ENCODE peak calls at places on chromosome 11, in ten cellular contexts. One of them, this sample, is unnamed.

GRCh38 chr11:35786918-35787557 is 124.5 kb downstream of the TRIM44 start:
- DNase-seq in colonic mucosa: no peak
- DNase-seq in Calu3: no peak
- DNase-seq in ascending aorta: no peak
- DNase-seq in CD4-positive, alpha-beta T cell: no peak
- DNase-seq in nephron progenitor cell: peak; percentile 27
- DNase-seq in thoracic aorta: no peak
- DNase-seq in mammary epithelial cell: no peak
- DNase-seq in PC-9: no peak
- DNase-seq in endothelial cell: no peak
- DNase-seq in this sample: no peak

GRCh38 chr11:35478411-35479139 is 46.8 kb downstream of the PAMR1 start:
- DNase-seq in colonic mucosa: no peak
- DNase-seq in Calu3: no peak
- DNase-seq in ascending aorta: no peak
- DNase-seq in CD4-positive, alpha-beta T cell: no peak
- DNase-seq in nephron progenitor cell: no peak
- DNase-seq in thoracic aorta: no peak
- DNase-seq in mammary epithelial cell: no peak
- DNase-seq in PC-9: no peak
- DNase-seq in endothelial cell: no peak
- DNase-seq in this sample: no peak

GRCh38 chr11:104925850-104926249 is 27.6 kb upstream of the CASP12 start:
- DNase-seq in colonic mucosa: no peak
- DNase-seq in Calu3: no peak
- DNase-seq in ascending aorta: no peak
- DNase-seq in CD4-positive, alpha-beta T cell: no peak
- DNase-seq in nephron progenitor cell: no peak
- DNase-seq in thoracic aorta: no peak
- DNase-seq in mammary epithelial cell: no peak
- DNase-seq in PC-9: no peak
- DNase-seq in endothelial cell: no peak
- DNase-seq in this sample: no peak

GRCh38 chr11:7668464-7668863 is 4.8 kb downstream of the CYB5R2 start:
- DNase-seq in colonic mucosa: no peak
- DNase-seq in Calu3: no peak
- DNase-seq in ascending aorta: no peak
- DNase-seq in CD4-positive, alpha-beta T cell: no peak
- DNase-seq in nephron progenitor cell: no peak
- DNase-seq in thoracic aorta: no peak
- DNase-seq in mammary epithelial cell: no peak
- DNase-seq in PC-9: no peak
- DNase-seq in endothelial cell: no peak
- DNase-seq in this sample: no peak

GRCh38 chr11:27282141-27282590 is 80.8 kb downstream of the CCDC34 start:
- DNase-seq in colonic mucosa: no peak
- DNase-seq in Calu3: no peak
- DNase-seq in ascending aorta: peak; percentile 71
- DNase-seq in CD4-positive, alpha-beta T cell: no peak
- DNase-seq in nephron progenitor cell: no peak
- DNase-seq in thoracic aorta: peak; percentile 26
- DNase-seq in mammary epithelial cell: no peak
- DNase-seq in PC-9: no peak
- DNase-seq in endothelial cell: no peak
- DNase-seq in this sample: no peak

GRCh38 chr11:17388609-17389204 is at the start of gene KCNJ11:
- DNase-seq in colonic mucosa: peak; percentile 35
- DNase-seq in Calu3: peak; percentile 39
- DNase-seq in ascending aorta: no peak
- DNase-seq in CD4-positive, alpha-beta T cell: no peak
- DNase-seq in nephron progenitor cell: peak; percentile 35
- DNase-seq in thoracic aorta: no peak
- DNase-seq in mammary epithelial cell: no peak
- DNase-seq in PC-9: no peak
- DNase-seq in endothelial cell: no peak
- DNase-seq in this sample: peak; percentile 23

GRCh38 chr11:48170176-48170839 is 46.3 kb upstream of the OR4B1 start:
- DNase-seq in colonic mucosa: no peak
- DNase-seq in Calu3: no peak
- DNase-seq in ascending aorta: no peak
- DNase-seq in CD4-positive, alpha-beta T cell: no peak
- DNase-seq in nephron progenitor cell: no peak
- DNase-seq in thoracic aorta: no peak
- DNase-seq in mammary epithelial cell: no peak
- DNase-seq in PC-9: no peak
- DNase-seq in endothelial cell: no peak
- DNase-seq in this sample: no peak

GRCh38 chr11:111422494-111423249 is 43.6 kb upstream of the POU2AF1 start:
- DNase-seq in colonic mucosa: peak; percentile 71
- DNase-seq in Calu3: peak; percentile 72
- DNase-seq in ascending aorta: peak; percentile 72
- DNase-seq in CD4-positive, alpha-beta T cell: peak; percentile 23
- DNase-seq in nephron progenitor cell: peak; percentile 76
- DNase-seq in thoracic aorta: no peak
- DNase-seq in mammary epithelial cell: no peak
- DNase-seq in PC-9: peak; percentile 57
- DNase-seq in endothelial cell: peak; percentile 78
- DNase-seq in this sample: peak; percentile 76

GRCh38 chr11:132352497-132352896 is 982.1 kb downstream of the NTM start:
- DNase-seq in colonic mucosa: no peak
- DNase-seq in Calu3: no peak
- DNase-seq in ascending aorta: no peak
- DNase-seq in CD4-positive, alpha-beta T cell: no peak
- DNase-seq in nephron progenitor cell: no peak
- DNase-seq in thoracic aorta: no peak
- DNase-seq in mammary epithelial cell: no peak
- DNase-seq in PC-9: no peak
- DNase-seq in endothelial cell: no peak
- DNase-seq in this sample: no peak

GRCh38 chr11:11981364-11981763 is 27.1 kb downstream of the DKK3 start:
- DNase-seq in colonic mucosa: no peak
- DNase-seq in Calu3: no peak
- DNase-seq in ascending aorta: peak; percentile 65
- DNase-seq in CD4-positive, alpha-beta T cell: no peak
- DNase-seq in nephron progenitor cell: no peak
- DNase-seq in thoracic aorta: no peak
- DNase-seq in mammary epithelial cell: no peak
- DNase-seq in PC-9: no peak
- DNase-seq in endothelial cell: no peak
- DNase-seq in this sample: no peak

GRCh38 chr11:43868852-43869567 is 11.6 kb upstream of the ALKBH3 start:
- DNase-seq in colonic mucosa: no peak
- DNase-seq in Calu3: no peak
- DNase-seq in ascending aorta: no peak
- DNase-seq in CD4-positive, alpha-beta T cell: no peak
- DNase-seq in nephron progenitor cell: no peak
- DNase-seq in thoracic aorta: no peak
- DNase-seq in mammary epithelial cell: peak; percentile 88
- DNase-seq in PC-9: no peak
- DNase-seq in endothelial cell: no peak
- DNase-seq in this sample: no peak

GRCh38 chr11:126700773-126701554 is 299.6 kb downstream of the KIRREL3 start:
- DNase-seq in colonic mucosa: no peak
- DNase-seq in Calu3: no peak
- DNase-seq in ascending aorta: no peak
- DNase-seq in CD4-positive, alpha-beta T cell: no peak
- DNase-seq in nephron progenitor cell: no peak
- DNase-seq in thoracic aorta: no peak
- DNase-seq in mammary epithelial cell: no peak
- DNase-seq in PC-9: no peak
- DNase-seq in endothelial cell: no peak
- DNase-seq in this sample: no peak

GRCh38 chr11:13941790-13942189 is 20.7 kb upstream of the SPON1 start:
- DNase-seq in colonic mucosa: no peak
- DNase-seq in Calu3: no peak
- DNase-seq in ascending aorta: no peak
- DNase-seq in CD4-positive, alpha-beta T cell: no peak
- DNase-seq in nephron progenitor cell: no peak
- DNase-seq in thoracic aorta: no peak
- DNase-seq in mammary epithelial cell: no peak
- DNase-seq in PC-9: no peak
- DNase-seq in endothelial cell: no peak
- DNase-seq in this sample: no peak

GRCh38 chr11:23789938-23790371 is 706.9 kb upstream of the LUZP2 start:
- DNase-seq in colonic mucosa: peak; percentile 68
- DNase-seq in Calu3: peak; percentile 2
- DNase-seq in ascending aorta: no peak
- DNase-seq in CD4-positive, alpha-beta T cell: no peak
- DNase-seq in nephron progenitor cell: no peak
- DNase-seq in thoracic aorta: no peak
- DNase-seq in mammary epithelial cell: no peak
- DNase-seq in PC-9: no peak
- DNase-seq in endothelial cell: no peak
- DNase-seq in this sample: no peak

GRCh38 chr11:2203440-2204259 is 32.0 kb upstream of the TH start:
- DNase-seq in colonic mucosa: peak; percentile 58
- DNase-seq in Calu3: no peak
- DNase-seq in ascending aorta: peak; percentile 57
- DNase-seq in CD4-positive, alpha-beta T cell: no peak
- DNase-seq in nephron progenitor cell: no peak
- DNase-seq in thoracic aorta: no peak
- DNase-seq in mammary epithelial cell: no peak
- DNase-seq in PC-9: no peak
- DNase-seq in endothelial cell: no peak
- DNase-seq in this sample: no peak

GRCh38 chr11:68889948-68890446 is 13.6 kb downstream of the MRPL21 start:
- DNase-seq in colonic mucosa: peak; percentile 28
- DNase-seq in Calu3: peak; percentile 12
- DNase-seq in ascending aorta: peak; percentile 79
- DNase-seq in CD4-positive, alpha-beta T cell: no peak
- DNase-seq in nephron progenitor cell: peak; percentile 42
- DNase-seq in thoracic aorta: no peak
- DNase-seq in mammary epithelial cell: no peak
- DNase-seq in PC-9: no peak
- DNase-seq in endothelial cell: peak; percentile 64
- DNase-seq in this sample: no peak
- TF ChIP-seq CTCF in colonic mucosa: no peak
- TF ChIP-seq CTCF in Calu3: no peak
- TF ChIP-seq CTCF in ascending aorta: peak; percentile 75
- TF ChIP-seq CTCF in CD4-positive, alpha-beta T cell: no peak
- TF ChIP-seq CTCF in nephron progenitor cell: peak; percentile 41
- TF ChIP-seq CTCF in thoracic aorta: peak; percentile 62
- TF ChIP-seq CTCF in mammary epithelial cell: peak; percentile 6
- TF ChIP-seq CTCF in PC-9: no peak
- TF ChIP-seq CTCF in endothelial cell: peak; percentile 43
- TF ChIP-seq CTCF in this sample: peak; percentile 53

GRCh38 chr11:80188228-80188627 is 747.4 kb upstream of the TENM4 start:
- DNase-seq in colonic mucosa: no peak
- DNase-seq in Calu3: no peak
- DNase-seq in ascending aorta: no peak
- DNase-seq in CD4-positive, alpha-beta T cell: no peak
- DNase-seq in nephron progenitor cell: no peak
- DNase-seq in thoracic aorta: no peak
- DNase-seq in mammary epithelial cell: no peak
- DNase-seq in PC-9: no peak
- DNase-seq in endothelial cell: no peak
- DNase-seq in this sample: no peak
- TF ChIP-seq CTCF in colonic mucosa: no peak
- TF ChIP-seq CTCF in Calu3: no peak
- TF ChIP-seq CTCF in ascending aorta: no peak
- TF ChIP-seq CTCF in CD4-positive, alpha-beta T cell: no peak
- TF ChIP-seq CTCF in nephron progenitor cell: no peak
- TF ChIP-seq CTCF in thoracic aorta: no peak
- TF ChIP-seq CTCF in mammary epithelial cell: no peak
- TF ChIP-seq CTCF in PC-9: no peak
- TF ChIP-seq CTCF in endothelial cell: no peak
- TF ChIP-seq CTCF in this sample: no peak

GRCh38 chr11:33942954-33943353 is 51.1 kb upstream of the LMO2 start:
- DNase-seq in colonic mucosa: peak; percentile 28
- DNase-seq in Calu3: no peak
- DNase-seq in ascending aorta: peak; percentile 84
- DNase-seq in CD4-positive, alpha-beta T cell: no peak
- DNase-seq in nephron progenitor cell: no peak
- DNase-seq in thoracic aorta: peak; percentile 41
- DNase-seq in mammary epithelial cell: peak; percentile 29
- DNase-seq in PC-9: no peak
- DNase-seq in endothelial cell: no peak
- DNase-seq in this sample: no peak
- TF ChIP-seq CTCF in colonic mucosa: no peak
- TF ChIP-seq CTCF in Calu3: no peak
- TF ChIP-seq CTCF in ascending aorta: no peak
- TF ChIP-seq CTCF in CD4-positive, alpha-beta T cell: no peak
- TF ChIP-seq CTCF in nephron progenitor cell: no peak
- TF ChIP-seq CTCF in thoracic aorta: no peak
- TF ChIP-seq CTCF in mammary epithelial cell: no peak
- TF ChIP-seq CTCF in PC-9: no peak
- TF ChIP-seq CTCF in endothelial cell: no peak
- TF ChIP-seq CTCF in this sample: no peak

GRCh38 chr11:107780775-107781174 is 68.9 kb upstream of the SLN start:
- DNase-seq in colonic mucosa: no peak
- DNase-seq in Calu3: no peak
- DNase-seq in ascending aorta: no peak
- DNase-seq in CD4-positive, alpha-beta T cell: no peak
- DNase-seq in nephron progenitor cell: no peak
- DNase-seq in thoracic aorta: no peak
- DNase-seq in mammary epithelial cell: no peak
- DNase-seq in PC-9: no peak
- DNase-seq in endothelial cell: no peak
- DNase-seq in this sample: no peak
- TF ChIP-seq CTCF in colonic mucosa: no peak
- TF ChIP-seq CTCF in Calu3: no peak
- TF ChIP-seq CTCF in ascending aorta: no peak
- TF ChIP-seq CTCF in CD4-positive, alpha-beta T cell: no peak
- TF ChIP-seq CTCF in nephron progenitor cell: no peak
- TF ChIP-seq CTCF in thoracic aorta: no peak
- TF ChIP-seq CTCF in mammary epithelial cell: no peak
- TF ChIP-seq CTCF in PC-9: no peak
- TF ChIP-seq CTCF in endothelial cell: no peak
- TF ChIP-seq CTCF in this sample: no peak